ENCODE peak calls at places on chromosomes 4 and X, in ten cellular contexts. One of them, this sample, is unnamed.

GRCh38 chr4:21507439-21507838 is 441.1 kb downstream of the KCNIP4 start:
- DNase-seq in ecto neural progenitor cell: no peak
- DNase-seq in aorta: no peak
- DNase-seq in hepatocyte: no peak
- DNase-seq in HT1080: peak; percentile 41
- DNase-seq in coronary artery: no peak
- DNase-seq in OCI-LY7: peak; percentile 1
- DNase-seq in iris pigment epithelial cell: peak; percentile 34
- DNase-seq in islet precursor cell: no peak
- DNase-seq in H7: no peak
- DNase-seq in this sample: no peak

GRCh38 chr4:156957558-156957957 is 14.0 kb downstream of the PDGFC start:
- DNase-seq in aorta: no peak
- DNase-seq in H7: no peak
- DNase-seq in hepatocyte: no peak
- DNase-seq in islet precursor cell: no peak
- DNase-seq in OCI-LY7: no peak
- DNase-seq in ecto neural progenitor cell: no peak
- DNase-seq in HT1080: no peak
- DNase-seq in coronary artery: no peak
- DNase-seq in iris pigment epithelial cell: no peak
- DNase-seq in this sample: no peak

GRCh38 chr4:100008048-100008447 is 58.0 kb upstream of the H2AZ1 start:
- DNase-seq in ecto neural progenitor cell: no peak
- DNase-seq in HT1080: no peak
- DNase-seq in coronary artery: no peak
- DNase-seq in iris pigment epithelial cell: peak; percentile 95
- DNase-seq in aorta: no peak
- DNase-seq in OCI-LY7: no peak
- DNase-seq in hepatocyte: no peak
- DNase-seq in islet precursor cell: no peak
- DNase-seq in H7: no peak
- DNase-seq in this sample: no peak

GRCh38 chr4:181645489-181645888 is 597.7 kb upstream of the TENM3 start:
- DNase-seq in H7: no peak
- DNase-seq in ecto neural progenitor cell: no peak
- DNase-seq in OCI-LY7: no peak
- DNase-seq in hepatocyte: no peak
- DNase-seq in aorta: no peak
- DNase-seq in HT1080: no peak
- DNase-seq in iris pigment epithelial cell: peak; percentile 21
- DNase-seq in coronary artery: no peak
- DNase-seq in islet precursor cell: no peak
- DNase-seq in this sample: no peak

GRCh38 chrX:42619068-42619467 is 158.9 kb downstream of the PPP1R2C start:
- DNase-seq in islet precursor cell: no peak
- DNase-seq in ecto neural progenitor cell: no peak
- DNase-seq in hepatocyte: no peak
- DNase-seq in iris pigment epithelial cell: no peak
- DNase-seq in coronary artery: no peak
- DNase-seq in OCI-LY7: no peak
- DNase-seq in HT1080: no peak
- DNase-seq in H7: no peak
- DNase-seq in aorta: no peak
- DNase-seq in this sample: no peak

GRCh38 chr4:26113339-26113940 is 199.4 kb downstream of the SMIM20 start:
- DNase-seq in HT1080: no peak
- DNase-seq in coronary artery: no peak
- DNase-seq in hepatocyte: no peak
- DNase-seq in iris pigment epithelial cell: no peak
- DNase-seq in islet precursor cell: no peak
- DNase-seq in OCI-LY7: no peak
- DNase-seq in aorta: no peak
- DNase-seq in H7: no peak
- DNase-seq in ecto neural progenitor cell: no peak
- DNase-seq in this sample: no peak

GRCh38 chr4:122453384-122454000 is 3.0 kb downstream of the IL2 start:
- DNase-seq in ecto neural progenitor cell: no peak
- DNase-seq in HT1080: no peak
- DNase-seq in H7: no peak
- DNase-seq in OCI-LY7: no peak
- DNase-seq in islet precursor cell: no peak
- DNase-seq in hepatocyte: no peak
- DNase-seq in coronary artery: no peak
- DNase-seq in aorta: no peak
- DNase-seq in iris pigment epithelial cell: no peak
- DNase-seq in this sample: no peak

GRCh38 chrX:64894454-64895038 is 81.7 kb downstream of the ZC4H2 start:
- DNase-seq in coronary artery: no peak
- DNase-seq in H7: peak; percentile 26
- DNase-seq in iris pigment epithelial cell: peak; percentile 8
- DNase-seq in ecto neural progenitor cell: peak; percentile 47
- DNase-seq in OCI-LY7: peak; percentile 54
- DNase-seq in HT1080: peak; percentile 23
- DNase-seq in islet precursor cell: peak; percentile 70
- DNase-seq in aorta: no peak
- DNase-seq in hepatocyte: peak; percentile 44
- DNase-seq in this sample: no peak

GRCh38 chrX:2320580-2321327 is 180.0 kb downstream of the DHRSX start:
- DNase-seq in hepatocyte: peak; percentile 81
- DNase-seq in coronary artery: no peak
- DNase-seq in iris pigment epithelial cell: peak; percentile 89
- DNase-seq in HT1080: no peak
- DNase-seq in islet precursor cell: peak; percentile 64
- DNase-seq in ecto neural progenitor cell: no peak
- DNase-seq in aorta: no peak
- DNase-seq in OCI-LY7: no peak
- DNase-seq in H7: no peak
- DNase-seq in this sample: no peak

GRCh38 chrX:120769576-120770341 is 105.9 kb downstream of the CT47B1 start:
- DNase-seq in iris pigment epithelial cell: peak; percentile 69
- DNase-seq in hepatocyte: peak; percentile 31
- DNase-seq in OCI-LY7: peak; percentile 68
- DNase-seq in islet precursor cell: no peak
- DNase-seq in HT1080: peak; percentile 67
- DNase-seq in H7: no peak
- DNase-seq in coronary artery: no peak
- DNase-seq in ecto neural progenitor cell: no peak
- DNase-seq in aorta: no peak
- DNase-seq in this sample: no peak